ENCODE peak calls at places on chromosomes 7 and 10, in eight cellular contexts. One of them, this sample, is unnamed.

GRCh38 chr10:132105302-132105995 is 39.7 kb downstream of the JAKMIP3 start:
- DNase-seq in bronchial epithelial cell: no peak
- DNase-seq in chondrocyte: no peak
- DNase-seq in BJ: no peak
- DNase-seq in mucosa of descending colon: no peak
- DNase-seq in esophagus muscularis mucosa: no peak
- DNase-seq in CD4-positive, alpha-beta T cell: no peak
- DNase-seq in astrocyte of the spinal cord: no peak
- DNase-seq in this sample: no peak

GRCh38 chr10:7551289-7551688 is 115.5 kb downstream of the ITIH5 start:
- DNase-seq in chondrocyte: no peak
- DNase-seq in esophagus muscularis mucosa: no peak
- DNase-seq in bronchial epithelial cell: no peak
- DNase-seq in astrocyte of the spinal cord: no peak
- DNase-seq in CD4-positive, alpha-beta T cell: no peak
- DNase-seq in mucosa of descending colon: no peak
- DNase-seq in BJ: no peak
- DNase-seq in this sample: no peak

GRCh38 chr10:113997428-113997827 is 46.2 kb upstream of the ADRB1 start:
- DNase-seq in esophagus muscularis mucosa: no peak
- DNase-seq in bronchial epithelial cell: no peak
- DNase-seq in astrocyte of the spinal cord: no peak
- DNase-seq in BJ: no peak
- DNase-seq in mucosa of descending colon: peak
- DNase-seq in CD4-positive, alpha-beta T cell: no peak
- DNase-seq in chondrocyte: no peak
- DNase-seq in this sample: no peak

GRCh38 chr7:15795371-15795770 is 108.9 kb upstream of the MEOX2 start:
- DNase-seq in CD4-positive, alpha-beta T cell: no peak
- DNase-seq in esophagus muscularis mucosa: no peak
- DNase-seq in astrocyte of the spinal cord: no peak
- DNase-seq in mucosa of descending colon: no peak
- DNase-seq in BJ: no peak
- DNase-seq in chondrocyte: no peak
- DNase-seq in bronchial epithelial cell: no peak
- DNase-seq in this sample: no peak

GRCh38 chr10:69635428-69636272 is 5.6 kb downstream of the FAM241B start:
- DNase-seq in esophagus muscularis mucosa: no peak
- DNase-seq in BJ: no peak
- DNase-seq in bronchial epithelial cell: no peak
- DNase-seq in mucosa of descending colon: no peak
- DNase-seq in astrocyte of the spinal cord: no peak
- DNase-seq in CD4-positive, alpha-beta T cell: no peak
- DNase-seq in chondrocyte: no peak
- DNase-seq in this sample: no peak

GRCh38 chr10:124523301-124523871 is 61.8 kb downstream of the LHPP start:
- DNase-seq in chondrocyte: peak
- DNase-seq in mucosa of descending colon: peak
- DNase-seq in CD4-positive, alpha-beta T cell: no peak
- DNase-seq in astrocyte of the spinal cord: no peak
- DNase-seq in esophagus muscularis mucosa: no peak
- DNase-seq in bronchial epithelial cell: no peak
- DNase-seq in BJ: no peak
- DNase-seq in this sample: no peak

GRCh38 chr7:90755041-90755440 is 158.9 kb downstream of the CDK14 start:
- DNase-seq in CD4-positive, alpha-beta T cell: no peak
- DNase-seq in bronchial epithelial cell: no peak
- DNase-seq in mucosa of descending colon: no peak
- DNase-seq in chondrocyte: no peak
- DNase-seq in esophagus muscularis mucosa: no peak
- DNase-seq in BJ: no peak
- DNase-seq in astrocyte of the spinal cord: no peak
- DNase-seq in this sample: no peak

GRCh38 chr10:18501610-18502009 is 149.8 kb downstream of the NSUN6 start:
- DNase-seq in chondrocyte: no peak
- DNase-seq in bronchial epithelial cell: no peak
- DNase-seq in astrocyte of the spinal cord: no peak
- DNase-seq in CD4-positive, alpha-beta T cell: no peak
- DNase-seq in esophagus muscularis mucosa: no peak
- DNase-seq in BJ: no peak
- DNase-seq in mucosa of descending colon: no peak
- DNase-seq in this sample: no peak

GRCh38 chr7:42930889-42931288 is 1.1 kb downstream of the PSMA2 start:
- DNase-seq in CD4-positive, alpha-beta T cell: no peak
- DNase-seq in bronchial epithelial cell: no peak
- DNase-seq in chondrocyte: no peak
- DNase-seq in BJ: no peak
- DNase-seq in mucosa of descending colon: no peak
- DNase-seq in astrocyte of the spinal cord: peak
- DNase-seq in esophagus muscularis mucosa: no peak
- DNase-seq in this sample: no peak

GRCh38 chr7:4667776-4668509 is 14.2 kb upstream of the FOXK1 start:
- DNase-seq in mucosa of descending colon: no peak
- DNase-seq in CD4-positive, alpha-beta T cell: no peak
- DNase-seq in BJ: no peak
- DNase-seq in astrocyte of the spinal cord: peak
- DNase-seq in bronchial epithelial cell: no peak
- DNase-seq in esophagus muscularis mucosa: no peak
- DNase-seq in chondrocyte: peak
- DNase-seq in this sample: peak

GRCh38 chr7:8212638-8213037 is 49.3 kb downstream of the ICA1 start:
- DNase-seq in astrocyte of the spinal cord: no peak
- DNase-seq in esophagus muscularis mucosa: no peak
- DNase-seq in mucosa of descending colon: no peak
- DNase-seq in bronchial epithelial cell: no peak
- DNase-seq in chondrocyte: no peak
- DNase-seq in BJ: no peak
- DNase-seq in CD4-positive, alpha-beta T cell: no peak
- DNase-seq in this sample: no peak

GRCh38 chr7:24869572-24869971 is 110.4 kb downstream of the OSBPL3 start:
- DNase-seq in mucosa of descending colon: no peak
- DNase-seq in BJ: no peak
- DNase-seq in CD4-positive, alpha-beta T cell: no peak
- DNase-seq in astrocyte of the spinal cord: peak
- DNase-seq in chondrocyte: no peak
- DNase-seq in bronchial epithelial cell: no peak
- DNase-seq in esophagus muscularis mucosa: no peak
- DNase-seq in this sample: no peak

GRCh38 chr7:5421626-5422323 is 1.9 kb downstream of the TNRC18 start:
- DNase-seq in BJ: no peak
- DNase-seq in mucosa of descending colon: peak
- DNase-seq in CD4-positive, alpha-beta T cell: no peak
- DNase-seq in esophagus muscularis mucosa: no peak
- DNase-seq in astrocyte of the spinal cord: peak
- DNase-seq in chondrocyte: no peak
- DNase-seq in bronchial epithelial cell: no peak
- DNase-seq in this sample: no peak

GRCh38 chr7:117399820-117400422 is 27.4 kb downstream of the ASZ1 start:
- DNase-seq in chondrocyte: no peak
- DNase-seq in CD4-positive, alpha-beta T cell: no peak
- DNase-seq in bronchial epithelial cell: peak
- DNase-seq in astrocyte of the spinal cord: no peak
- DNase-seq in mucosa of descending colon: no peak
- DNase-seq in esophagus muscularis mucosa: no peak
- DNase-seq in BJ: no peak
- DNase-seq in this sample: no peak

GRCh38 chr7:13057462-13058200 is 370.2 kb downstream of the ARL4A start:
- DNase-seq in bronchial epithelial cell: no peak
- DNase-seq in esophagus muscularis mucosa: no peak
- DNase-seq in chondrocyte: no peak
- DNase-seq in mucosa of descending colon: no peak
- DNase-seq in BJ: no peak
- DNase-seq in CD4-positive, alpha-beta T cell: no peak
- DNase-seq in astrocyte of the spinal cord: no peak
- DNase-seq in this sample: no peak

GRCh38 chr7:130365511-130366441 is 14.5 kb upstream of the CPA1 start:
- DNase-seq in astrocyte of the spinal cord: peak
- DNase-seq in bronchial epithelial cell: peak
- DNase-seq in BJ: peak
- DNase-seq in esophagus muscularis mucosa: no peak
- DNase-seq in chondrocyte: peak
- DNase-seq in mucosa of descending colon: no peak
- DNase-seq in CD4-positive, alpha-beta T cell: no peak
- DNase-seq in this sample: no peak

GRCh38 chr7:5824297-5824610 is 42.8 kb upstream of the RNF216 start:
- DNase-seq in mucosa of descending colon: no peak
- DNase-seq in CD4-positive, alpha-beta T cell: peak
- DNase-seq in chondrocyte: no peak
- DNase-seq in bronchial epithelial cell: no peak
- DNase-seq in esophagus muscularis mucosa: no peak
- DNase-seq in BJ: no peak
- DNase-seq in astrocyte of the spinal cord: no peak
- DNase-seq in this sample: no peak

GRCh38 chr10:92591550-92592140 is 1.3 kb upstream of the KIF11 start:
- DNase-seq in chondrocyte: peak
- DNase-seq in bronchial epithelial cell: peak
- DNase-seq in CD4-positive, alpha-beta T cell: peak
- DNase-seq in BJ: peak
- DNase-seq in esophagus muscularis mucosa: peak
- DNase-seq in astrocyte of the spinal cord: peak
- DNase-seq in mucosa of descending colon: peak
- DNase-seq in this sample: peak

GRCh38 chr10:16916496-16916895 is 99.3 kb upstream of the RSU1 start:
- DNase-seq in bronchial epithelial cell: no peak
- DNase-seq in mucosa of descending colon: no peak
- DNase-seq in BJ: no peak
- DNase-seq in CD4-positive, alpha-beta T cell: no peak
- DNase-seq in esophagus muscularis mucosa: no peak
- DNase-seq in astrocyte of the spinal cord: no peak
- DNase-seq in chondrocyte: no peak
- DNase-seq in this sample: no peak
- TF ChIP-seq CTCF in bronchial epithelial cell: no peak
- TF ChIP-seq CTCF in mucosa of descending colon: no peak
- TF ChIP-seq CTCF in BJ: no peak
- TF ChIP-seq CTCF in CD4-positive, alpha-beta T cell: no peak
- TF ChIP-seq CTCF in esophagus muscularis mucosa: no peak
- TF ChIP-seq CTCF in astrocyte of the spinal cord: no peak
- TF ChIP-seq CTCF in chondrocyte: no peak
- TF ChIP-seq CTCF in this sample: no peak

DNA sequence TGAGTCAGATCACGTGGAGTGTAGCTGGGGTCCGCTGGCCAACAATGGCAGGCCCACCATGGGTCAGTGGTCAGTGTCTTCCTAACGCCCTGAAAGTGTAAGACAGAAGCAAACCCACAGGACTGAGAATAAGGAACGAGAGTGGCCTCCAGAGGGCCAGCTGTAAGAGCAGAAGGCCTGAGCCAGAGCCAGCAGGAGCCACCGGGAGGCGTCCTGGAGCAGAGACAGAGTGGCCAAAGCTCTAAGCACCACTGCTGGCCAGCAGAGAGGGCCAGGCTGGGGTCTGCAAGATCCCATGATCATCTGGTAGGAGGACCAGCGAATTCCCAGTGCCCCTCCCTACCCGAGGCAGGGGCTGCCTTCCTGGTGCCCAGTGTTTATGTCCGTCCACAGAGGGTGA is 9.2 kb downstream of the CCDC201 start:
- DNase-seq in mucosa of descending colon: no peak
- DNase-seq in CD4-positive, alpha-beta T cell: no peak
- DNase-seq in chondrocyte: no peak
- DNase-seq in astrocyte of the spinal cord: no peak
- DNase-seq in bronchial epithelial cell: no peak
- DNase-seq in BJ: no peak
- DNase-seq in esophagus muscularis mucosa: no peak
- DNase-seq in this sample: no peak
- TF ChIP-seq CTCF in mucosa of descending colon: no peak
- TF ChIP-seq CTCF in CD4-positive, alpha-beta T cell: no peak
- TF ChIP-seq CTCF in chondrocyte: peak
- TF ChIP-seq CTCF in astrocyte of the spinal cord: peak
- TF ChIP-seq CTCF in bronchial epithelial cell: no peak
- TF ChIP-seq CTCF in BJ: peak
- TF ChIP-seq CTCF in esophagus muscularis mucosa: no peak
- TF ChIP-seq CTCF in this sample: peak

GRCh38 chr7:28811990-28812389 is 146.1 kb downstream of the TRIL start:
- DNase-seq in esophagus muscularis mucosa: no peak
- DNase-seq in BJ: no peak
- DNase-seq in CD4-positive, alpha-beta T cell: no peak
- DNase-seq in mucosa of descending colon: no peak
- DNase-seq in bronchial epithelial cell: no peak
- DNase-seq in chondrocyte: no peak
- DNase-seq in astrocyte of the spinal cord: no peak
- DNase-seq in this sample: no peak

GRCh38 chr7:28811003-28811402 is 147.1 kb downstream of the TRIL start:
- DNase-seq in bronchial epithelial cell: no peak
- DNase-seq in mucosa of descending colon: no peak
- DNase-seq in astrocyte of the spinal cord: no peak
- DNase-seq in chondrocyte: no peak
- DNase-seq in BJ: no peak
- DNase-seq in esophagus muscularis mucosa: no peak
- DNase-seq in CD4-positive, alpha-beta T cell: no peak
- DNase-seq in this sample: no peak

GRCh38 chr7:28806841-28807240 is 151.3 kb downstream of the TRIL start:
- DNase-seq in CD4-positive, alpha-beta T cell: no peak
- DNase-seq in mucosa of descending colon: no peak
- DNase-seq in chondrocyte: no peak
- DNase-seq in astrocyte of the spinal cord: peak
- DNase-seq in esophagus muscularis mucosa: no peak
- DNase-seq in BJ: no peak
- DNase-seq in bronchial epithelial cell: no peak
- DNase-seq in this sample: no peak

GRCh38 chr7:28807396-28807994 is 150.6 kb downstream of the TRIL start:
- DNase-seq in mucosa of descending colon: no peak
- DNase-seq in esophagus muscularis mucosa: no peak
- DNase-seq in astrocyte of the spinal cord: no peak
- DNase-seq in bronchial epithelial cell: no peak
- DNase-seq in chondrocyte: no peak
- DNase-seq in CD4-positive, alpha-beta T cell: no peak
- DNase-seq in BJ: no peak
- DNase-seq in this sample: no peak

GRCh38 chr7:28808786-28809533 is 149.2 kb downstream of the TRIL start:
- DNase-seq in chondrocyte: no peak
- DNase-seq in CD4-positive, alpha-beta T cell: no peak
- DNase-seq in mucosa of descending colon: peak
- DNase-seq in esophagus muscularis mucosa: no peak
- DNase-seq in BJ: no peak
- DNase-seq in astrocyte of the spinal cord: no peak
- DNase-seq in bronchial epithelial cell: peak
- DNase-seq in this sample: no peak
- TF ChIP-seq CTCF in chondrocyte: peak
- TF ChIP-seq CTCF in CD4-positive, alpha-beta T cell: no peak
- TF ChIP-seq CTCF in mucosa of descending colon: no peak
- TF ChIP-seq CTCF in esophagus muscularis mucosa: no peak
- TF ChIP-seq CTCF in BJ: no peak
- TF ChIP-seq CTCF in astrocyte of the spinal cord: peak
- TF ChIP-seq CTCF in bronchial epithelial cell: no peak
- TF ChIP-seq CTCF in this sample: no peak

DNA sequence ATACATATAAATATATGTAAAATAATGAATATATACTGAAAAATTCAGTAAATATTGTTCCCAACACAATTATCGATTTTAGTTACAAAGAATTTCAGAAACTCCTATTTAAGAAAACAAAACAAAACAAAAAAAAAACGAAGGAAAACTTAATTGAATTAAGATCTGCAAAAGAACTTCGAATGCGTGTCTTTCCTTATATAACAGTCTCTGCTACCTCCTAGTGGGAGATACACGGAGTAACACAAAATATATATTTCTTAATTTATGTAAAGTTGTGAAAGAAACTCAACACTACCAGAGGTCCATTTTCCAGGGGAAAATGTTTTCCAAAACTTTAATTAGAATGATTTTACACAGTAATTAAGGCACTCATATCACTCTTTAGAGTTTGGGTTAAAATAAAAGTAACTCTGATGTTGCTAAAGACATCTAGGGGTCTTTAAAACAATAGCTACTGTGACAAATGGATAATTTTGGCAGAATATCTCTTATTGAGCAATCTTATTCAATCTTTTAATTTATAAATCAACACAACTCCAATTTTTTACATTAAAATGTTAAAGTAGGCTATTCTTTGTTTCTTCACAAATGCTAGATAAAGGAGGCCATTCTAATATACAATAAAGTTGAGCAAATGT is 41.6 kb downstream of the NEBL start:
- DNase-seq in esophagus muscularis mucosa: no peak
- DNase-seq in CD4-positive, alpha-beta T cell: no peak
- DNase-seq in BJ: no peak
- DNase-seq in chondrocyte: no peak
- DNase-seq in astrocyte of the spinal cord: peak
- DNase-seq in bronchial epithelial cell: peak
- DNase-seq in mucosa of descending colon: no peak
- DNase-seq in this sample: no peak
- TF ChIP-seq CTCF in esophagus muscularis mucosa: peak
- TF ChIP-seq CTCF in CD4-positive, alpha-beta T cell: no peak
- TF ChIP-seq CTCF in BJ: peak
- TF ChIP-seq CTCF in chondrocyte: peak
- TF ChIP-seq CTCF in astrocyte of the spinal cord: peak
- TF ChIP-seq CTCF in bronchial epithelial cell: peak
- TF ChIP-seq CTCF in mucosa of descending colon: no peak
- TF ChIP-seq CTCF in this sample: peak